ENCODE peak calls at places on chromosomes 6 and 20, in six cellular contexts. One of them, this sample, is unnamed.
A peak's percentile ranks its signal among the peaks of the same experiment; 100 is the strongest.

GRCh38 chr6:108169801-108170606 is 4.2 kb downstream of the NR2E1 start:
- DNase-seq in fibroblast of pulmonary artery: no peak
- DNase-seq in BE2C: no peak
- DNase-seq in heart right ventricle: no peak
- DNase-seq in mammary epithelial cell: no peak
- DNase-seq in cardiac fibroblast: no peak
- DNase-seq in this sample: no peak

GRCh38 chr20:62554214-62554897 is 78.6 kb upstream of the GATA5 start:
- DNase-seq in BE2C: no peak
- DNase-seq in mammary epithelial cell: no peak
- DNase-seq in heart right ventricle: no peak
- DNase-seq in fibroblast of pulmonary artery: no peak
- DNase-seq in cardiac fibroblast: no peak
- DNase-seq in this sample: no peak

GRCh38 chr20:11207749-11208502 is 534.1 kb upstream of the JAG1 start:
- DNase-seq in heart right ventricle: no peak
- DNase-seq in fibroblast of pulmonary artery: peak; percentile 62
- DNase-seq in BE2C: no peak
- DNase-seq in mammary epithelial cell: peak; percentile 96
- DNase-seq in cardiac fibroblast: peak; percentile 58
- DNase-seq in this sample: peak; percentile 97

GRCh38 chr6:88422831-88423230 is 256.7 kb upstream of the CNR1 start:
- DNase-seq in cardiac fibroblast: no peak
- DNase-seq in BE2C: peak; percentile 22
- DNase-seq in heart right ventricle: no peak
- DNase-seq in mammary epithelial cell: no peak
- DNase-seq in fibroblast of pulmonary artery: no peak
- DNase-seq in this sample: no peak

GRCh38 chr6:87982134-87982533 is 65.5 kb upstream of the SPACA1 start:
- DNase-seq in cardiac fibroblast: no peak
- DNase-seq in heart right ventricle: no peak
- DNase-seq in mammary epithelial cell: no peak
- DNase-seq in BE2C: no peak
- DNase-seq in fibroblast of pulmonary artery: no peak
- DNase-seq in this sample: peak; percentile 12

GRCh38 chr6:170088349-170088951 is 202.4 kb downstream of the DLL1 start:
- DNase-seq in cardiac fibroblast: no peak
- DNase-seq in mammary epithelial cell: no peak
- DNase-seq in fibroblast of pulmonary artery: no peak
- DNase-seq in heart right ventricle: no peak
- DNase-seq in BE2C: no peak
- DNase-seq in this sample: no peak

GRCh38 chr6:136059308-136059707 is 190.8 kb downstream of the MTFR2 start:
- DNase-seq in heart right ventricle: peak; percentile 33
- DNase-seq in mammary epithelial cell: no peak
- DNase-seq in BE2C: peak; percentile 25
- DNase-seq in cardiac fibroblast: peak; percentile 35
- DNase-seq in fibroblast of pulmonary artery: no peak
- DNase-seq in this sample: no peak

GRCh38 chr20:1508576-1508975 is 17.4 kb upstream of the SIRPB2 start:
- DNase-seq in BE2C: no peak
- DNase-seq in heart right ventricle: no peak
- DNase-seq in fibroblast of pulmonary artery: no peak
- DNase-seq in mammary epithelial cell: peak; percentile 30
- DNase-seq in cardiac fibroblast: no peak
- DNase-seq in this sample: no peak

GRCh38 chr6:120056085-120056484 is 706.5 kb upstream of the MAN1A1 start:
- DNase-seq in mammary epithelial cell: no peak
- DNase-seq in heart right ventricle: no peak
- DNase-seq in fibroblast of pulmonary artery: no peak
- DNase-seq in BE2C: no peak
- DNase-seq in cardiac fibroblast: no peak
- DNase-seq in this sample: peak; percentile 1
- TF ChIP-seq CTCF in mammary epithelial cell: peak; percentile 52
- TF ChIP-seq CTCF in heart right ventricle: peak; percentile 6
- TF ChIP-seq CTCF in fibroblast of pulmonary artery: peak; percentile 14
- TF ChIP-seq CTCF in BE2C: peak; percentile 59
- TF ChIP-seq CTCF in cardiac fibroblast: peak; percentile 47
- TF ChIP-seq CTCF in this sample: peak; percentile 43

GRCh38 chr6:50862172-50862571 is 43.5 kb downstream of the TFAP2B start:
- DNase-seq in heart right ventricle: no peak
- DNase-seq in BE2C: no peak
- DNase-seq in fibroblast of pulmonary artery: no peak
- DNase-seq in cardiac fibroblast: no peak
- DNase-seq in mammary epithelial cell: no peak
- DNase-seq in this sample: no peak
- H3K4me3 ChIP-seq in heart right ventricle: no peak overlapping the region
- H3K4me3 ChIP-seq in BE2C: no peak overlapping the region
- H3K4me3 ChIP-seq in fibroblast of pulmonary artery: no peak overlapping the region
- H3K4me3 ChIP-seq in cardiac fibroblast: no peak overlapping the region
- H3K4me3 ChIP-seq in mammary epithelial cell: no peak overlapping the region
- H3K4me3 ChIP-seq in this sample: no peak overlapping the region

GRCh38 chr6:15596241-15596896 is 66.5 kb downstream of the DTNBP1 start:
- DNase-seq in mammary epithelial cell: no peak
- DNase-seq in BE2C: no peak
- DNase-seq in fibroblast of pulmonary artery: peak; percentile 67
- DNase-seq in cardiac fibroblast: peak; percentile 45
- DNase-seq in heart right ventricle: no peak
- DNase-seq in this sample: no peak
- TF ChIP-seq CTCF in mammary epithelial cell: no peak
- TF ChIP-seq CTCF in BE2C: no peak
- TF ChIP-seq CTCF in fibroblast of pulmonary artery: peak; percentile 2
- TF ChIP-seq CTCF in cardiac fibroblast: no peak
- TF ChIP-seq CTCF in heart right ventricle: no peak
- TF ChIP-seq CTCF in this sample: no peak

GRCh38 chr6:163259689-163260088 is 154.8 kb upstream of the QKI start:
- DNase-seq in mammary epithelial cell: no peak
- DNase-seq in cardiac fibroblast: no peak
- DNase-seq in BE2C: no peak
- DNase-seq in fibroblast of pulmonary artery: no peak
- DNase-seq in heart right ventricle: no peak
- DNase-seq in this sample: no peak
- H3K4me3 ChIP-seq in mammary epithelial cell: no peak overlapping the region
- H3K4me3 ChIP-seq in cardiac fibroblast: no peak overlapping the region
- H3K4me3 ChIP-seq in BE2C: no peak overlapping the region
- H3K4me3 ChIP-seq in fibroblast of pulmonary artery: no peak overlapping the region
- H3K4me3 ChIP-seq in heart right ventricle: peak overlapping the region; percentile 43
- H3K4me3 ChIP-seq in this sample: no peak overlapping the region

DNA sequence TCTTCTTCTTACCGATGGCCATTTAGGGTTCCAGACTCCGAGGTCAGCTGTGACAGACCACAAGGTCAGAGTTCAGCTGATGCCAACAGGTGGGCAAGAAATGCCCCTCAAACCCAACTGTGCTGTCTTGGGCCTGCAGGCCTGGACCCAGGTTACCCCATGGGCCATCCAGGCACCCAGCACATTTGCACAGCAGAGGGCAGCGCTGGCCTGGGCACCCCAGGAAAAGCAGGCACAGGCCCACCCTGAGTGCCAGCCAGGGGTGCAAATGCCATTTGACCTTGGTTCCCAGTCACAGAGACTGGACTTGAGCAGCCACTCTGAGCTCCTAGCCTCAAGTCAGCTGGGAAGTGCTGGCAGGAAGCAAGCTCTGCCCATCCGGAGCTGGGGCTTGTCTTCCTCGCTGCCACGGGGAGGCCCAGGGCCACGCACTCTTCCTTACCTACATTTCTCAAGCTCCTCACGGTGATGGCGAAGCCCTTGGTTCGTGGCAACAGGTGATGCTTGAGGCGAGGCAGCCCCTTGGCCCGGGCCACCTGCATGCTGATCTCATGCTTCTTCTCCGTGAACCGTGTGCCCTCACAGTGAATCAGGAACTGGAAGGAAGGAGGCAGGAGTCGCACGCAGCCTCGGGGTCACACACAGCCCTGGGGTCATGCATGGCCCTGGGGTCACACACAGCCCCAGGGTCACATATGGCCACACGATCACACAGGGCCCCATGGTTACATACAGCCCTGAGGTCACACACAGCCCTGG is 120.8 kb downstream of the AGPAT4 start:
- DNase-seq in cardiac fibroblast: peak; percentile 15
- DNase-seq in mammary epithelial cell: no peak
- DNase-seq in fibroblast of pulmonary artery: peak; percentile 17
- DNase-seq in BE2C: no peak
- DNase-seq in heart right ventricle: no peak
- DNase-seq in this sample: no peak
- TF ChIP-seq CTCF in cardiac fibroblast: peak; percentile 60
- TF ChIP-seq CTCF in mammary epithelial cell: peak; percentile 46
- TF ChIP-seq CTCF in fibroblast of pulmonary artery: peak; percentile 49
- TF ChIP-seq CTCF in BE2C: peak; percentile 45
- TF ChIP-seq CTCF in heart right ventricle: peak; percentile 44
- TF ChIP-seq CTCF in this sample: peak; percentile 62

GRCh38 chr6:52992980-52993379 is 2.1 kb downstream of the GSTA4 start:
- DNase-seq in BE2C: no peak
- DNase-seq in heart right ventricle: no peak
- DNase-seq in cardiac fibroblast: peak; percentile 62
- DNase-seq in mammary epithelial cell: peak; percentile 46
- DNase-seq in fibroblast of pulmonary artery: peak; percentile 63
- DNase-seq in this sample: peak; percentile 55
- H3K4me3 ChIP-seq in BE2C: peak overlapping the region; percentile 91
- H3K4me3 ChIP-seq in heart right ventricle: peak overlapping the region; percentile 71
- H3K4me3 ChIP-seq in cardiac fibroblast: no peak overlapping the region
- H3K4me3 ChIP-seq in mammary epithelial cell: no peak overlapping the region
- H3K4me3 ChIP-seq in fibroblast of pulmonary artery: peak overlapping the region; percentile 81
- H3K4me3 ChIP-seq in this sample: no peak overlapping the region